ENCODE peak calls at places on chromosome 4, in ten cellular contexts. U is NCI-H146, D is left ventricle myocardium superior, Z is T-cell, R is erythroblast, I is A172, T is DMS 273 treated with DMSO at 0.1 percent for 48 hours, M is SIG-M5, L is AML-193, J is amniotic stem cell. N is an unnamed sample.

GRCh38 chr4:98662055-98662453 is 3.6 kb upstream of the TSPAN5 start:
- DNase-seq in M (no peak), R (no peak), L (no peak), Z (no peak), I (no peak), U (no peak), T (no peak), D (no peak), J (no peak), N (no peak)

GRCh38 chr4:127400736-127401346 is 231.9 kb upstream of the INTU start:
- DNase-seq in R (peak), M (no peak), T (peak), J (peak), Z (no peak), U (peak), I (peak), L (peak), D (peak), N (no peak)

GRCh38 chr4:122099896-122100295 is 52.2 kb upstream of the BLTP1 start:
- DNase-seq in T (no peak), Z (no peak), U (no peak), L (no peak), I (peak), M (no peak), R (no peak), J (no peak), D (no peak), N (no peak)

GRCh38 chr4:182370491-182370890 is 127.3 kb downstream of the TENM3 start:
- DNase-seq in L (no peak), U (no peak), I (no peak), D (no peak), R (no peak), M (no peak), T (no peak), Z (no peak), J (no peak), N (no peak)

GRCh38 chr4:1082215-1083182 is 30.9 kb downstream of the RNF212 start:
- DNase-seq in M (peak), D (peak), T (no peak), U (peak), J (peak), L (peak), Z (no peak), I (peak), R (no peak), N (no peak)

GRCh38 chr4:159175989-159176375 is 73.1 kb downstream of the RAPGEF2 start:
- DNase-seq in Z (no peak), R (no peak), D (no peak), J (no peak), I (no peak), T (no peak), L (no peak), U (no peak), M (no peak), N (no peak)

GRCh38 chr4:159070742-159071141 is 32.1 kb upstream of the RAPGEF2 start:
- DNase-seq in I (no peak), M (no peak), Z (no peak), T (no peak), J (no peak), D (no peak), R (no peak), L (no peak), U (no peak), N (no peak)

GRCh38 chr4:169244210-169244609 is 26.5 kb downstream of the SH3RF1 start:
- DNase-seq in M (no peak), I (no peak), D (no peak), L (no peak), R (no peak), J (no peak), T (no peak), U (no peak), Z (no peak), N (no peak)

GRCh38 chr4:88757776-88758175 is 60.1 kb upstream of the NAP1L5 start:
- DNase-seq in R (no peak), U (no peak), L (no peak), I (no peak), T (no peak), Z (no peak), M (no peak), D (no peak), J (no peak), N (no peak)

GRCh38 chr4:123643691-123644090 is 247.1 kb downstream of the SPRY1 start:
- DNase-seq in L (no peak), T (no peak), I (no peak), U (no peak), R (no peak), D (no peak), M (no peak), Z (no peak), J (no peak), N (no peak)

GRCh38 chr4:3671571-3672464 is 94.4 kb upstream of the ADRA2C start:
- DNase-seq in L (no peak), J (no peak), D (peak), I (peak), M (no peak), R (no peak), Z (no peak), U (no peak), T (no peak), N (peak)

GRCh38 chr4:114599231-114600065 is 841 bp downstream of the UGT8 start:
- DNase-seq in D (no peak), T (no peak), I (no peak), L (no peak), R (no peak), J (no peak), M (no peak), U (peak), Z (no peak), N (no peak)

GRCh38 chr4:6271701-6272465 is 2.2 kb downstream of the WFS1 start:
- DNase-seq in R (no peak), Z (no peak), M (no peak), D (peak), I (peak), J (no peak), L (no peak), T (no peak), U (no peak), N (no peak)

GRCh38 chr4:158006973-158007372 is 165.9 kb downstream of the GASK1B start:
- DNase-seq in T (no peak), Z (no peak), U (no peak), D (no peak), I (no peak), M (peak), L (peak), J (no peak), R (no peak), N (no peak)

GRCh38 chr4:184310171-184310567 is 92.5 kb upstream of the ENPP6 start:
- DNase-seq in T (no peak), R (peak), J (no peak), Z (peak), L (peak), I (no peak), D (peak), M (no peak), U (no peak), N (peak)

GRCh38 chr4:153143527-153144348 is 60.5 kb upstream of the TRIM2 start:
- DNase-seq in R (peak), L (no peak), I (peak), Z (no peak), M (no peak), J (no peak), U (no peak), D (no peak), T (peak), N (no peak)

GRCh38 chr4:86380176-86380724 is 20.4 kb upstream of the MAPK10 start:
- DNase-seq in U (peak), L (no peak), T (no peak), R (no peak), D (no peak), Z (no peak), J (no peak), I (no peak), M (no peak), N (no peak)

GRCh38 chr4:181007751-181008150 is 1235.5 kb upstream of the TENM3 start:
- DNase-seq in J (no peak), M (no peak), I (peak), U (no peak), T (no peak), R (no peak), L (no peak), D (no peak), Z (no peak), N (no peak)

GRCh38 chr4:162499478-162499877 is 335.7 kb upstream of the FSTL5 start:
- DNase-seq in M (no peak), U (no peak), I (no peak), D (no peak), J (no peak), T (no peak), Z (no peak), R (no peak), L (peak), N (no peak)

GRCh38 chr4:689498-690122 is 659 bp upstream of the SLC49A3 start:
- DNase-seq in T (no peak), J (no peak), U (no peak), D (no peak), R (no peak), I (no peak), M (no peak), Z (no peak), L (no peak), N (no peak)

GRCh38 chr4:96063639-96064038 is 223.7 kb downstream of the PDHA2 start:
- DNase-seq in L (no peak), Z (no peak), I (no peak), R (no peak), D (no peak), M (no peak), J (no peak), U (no peak), T (no peak), N (no peak)

GRCh38 chr4:162841769-162842168 is 324.9 kb downstream of the NAF1 start:
- DNase-seq in J (no peak), I (no peak), M (no peak), D (no peak), Z (no peak), R (no peak), U (no peak), T (no peak), L (no peak), N (no peak)

GRCh38 chr4:48372272-48372671 is 30.9 kb downstream of the SLAIN2 start:
- DNase-seq in M (no peak), R (no peak), T (no peak), J (no peak), U (no peak), Z (no peak), I (no peak), L (no peak), D (no peak), N (no peak)

GRCh38 chr4:99462875-99463464 is 27.8 kb upstream of the ADH7 start:
- DNase-seq in D (peak), T (peak), R (peak), I (peak), M (no peak), U (peak), L (peak), J (peak), Z (peak), N (peak)

GRCh38 chr4:123706961-123707360 is 310.4 kb downstream of the SPRY1 start:
- DNase-seq in D (no peak), I (no peak), Z (no peak), M (no peak), J (no peak), U (no peak), L (no peak), T (no peak), R (no peak), N (no peak)